ENCODE peak calls at places on chromosomes 11 and 22, in six cellular contexts. Z is HTR-8/SVneo; A is astrocyte of the spinal cord; L is activated CD8-positive, alpha-beta memory T cell treated with anti-CD3 and anti-CD28 coated beads, Interleukin-2, amount 50 U/mL, for 48 hours; I is NCI-H345; U is T1000. Q is an unnamed sample.

GRCh38 chr11:68710445-68710844 is 26.1 kb downstream of the GAL start:
- DNase-seq in A (no peak), I (no peak), Z (no peak), U (no peak), L (no peak), Q (no peak)

GRCh38 chr22:46622081-46622521 is 1.9 kb downstream of the GRAMD4 start:
- DNase-seq in L (no peak), A (no peak), I (no peak), Z (no peak), U (no peak), Q (no peak)

GRCh38 chr11:11056749-11057471 is 199.1 kb upstream of the ZBED5 start:
- DNase-seq in Z (no peak), U (no peak), L (no peak), I (no peak), A (no peak), Q (no peak)

GRCh38 chr11:61897387-61898246 is 6.3 kb upstream of the FADS3 start:
- DNase-seq in I (peak), A (peak), U (peak), L (peak), Z (peak), Q (peak)

GRCh38 chr11:69892237-69892985 is 73.2 kb upstream of the FGF3 start:
- DNase-seq in U (no peak), A (no peak), Z (no peak), I (no peak), L (no peak), Q (no peak)

GRCh38 chr11:114354076-114354475 is 46.2 kb downstream of the C11orf71 start:
- DNase-seq in U (peak), A (peak), L (no peak), I (no peak), Z (peak), Q (no peak)

GRCh38 chr11:118117790-118118601 is 31.2 kb upstream of the SMIM35 start:
- DNase-seq in L (no peak), I (no peak), A (no peak), U (no peak), Z (no peak), Q (no peak)

GRCh38 chr11:63826471-63827190 is 12.3 kb upstream of the MARK2 start:
- DNase-seq in L (no peak), Z (no peak), A (no peak), I (no peak), U (no peak), Q (no peak)

GRCh38 chr11:116485425-116485824 is 287.4 kb downstream of the BUD13 start:
- DNase-seq in I (no peak), A (no peak), L (no peak), Z (no peak), U (no peak), Q (no peak)

GRCh38 chr22:44385781-44386180 is 73.0 kb upstream of the SHISAL1 start:
- DNase-seq in L (no peak), Z (no peak), A (no peak), U (no peak), I (no peak), Q (no peak)

GRCh38 chr11:11344045-11344444 is 9.0 kb downstream of the CSNK2A3 start:
- DNase-seq in Z (no peak), A (no peak), U (no peak), L (no peak), I (no peak), Q (no peak)

GRCh38 chr11:134120921-134121526 is 52.2 kb downstream of the JAM3 start:
- DNase-seq in U (no peak), Z (no peak), I (no peak), L (no peak), A (no peak), Q (no peak)

GRCh38 chr22:48850658-48851287 is 976.9 kb downstream of the BRD1 start:
- DNase-seq in A (no peak), U (no peak), I (no peak), L (no peak), Z (no peak), Q (no peak)

Q was measured in erythroblast.